ENCODE peak calls at places on chromosomes 3 and 15, in six cellular contexts. K, T, A, E, N and F are unnamed samples.

GRCh38 chr3:89851974-89852621 is 744.7 kb downstream of the EPHA3 start:
- DNase-seq in K (no peak), T (no peak), A (peak; percentile 76), E (no peak), N (no peak), F (peak; percentile 32)

GRCh38 chr15:74384566-74385441 is 17.4 kb upstream of the CYP11A1 start:
- DNase-seq in K (no peak), T (no peak), A (peak; percentile 88), E (peak; percentile 21), N (no peak), F (peak; percentile 58)

GRCh38 chr3:175585898-175586297 is 726.8 kb downstream of the NAALADL2 start:
- DNase-seq in K (no peak), T (no peak), A (peak; percentile 87), E (no peak), N (no peak), F (no peak)

GRCh38 chr15:45710657-45711056 is 75.8 kb downstream of the SQOR start:
- DNase-seq in K (peak; percentile 60), T (no peak), A (no peak), E (no peak), N (no peak), F (peak; percentile 22)

GRCh38 chr15:25903024-25903581 is 40.0 kb upstream of the ATP10A start:
- DNase-seq in K (no peak), T (no peak), A (peak; percentile 80), E (no peak), N (no peak), F (no peak)

GRCh38 chr15:84797801-84798200 is 19.4 kb upstream of the ALPK3 start:
- DNase-seq in K (no peak), T (no peak), A (no peak), E (no peak), N (no peak), F (no peak)

GRCh38 chr15:83844742-83845141 is 190.8 kb downstream of the ADAMTSL3 start:
- DNase-seq in K (no peak), T (no peak), A (no peak), E (no peak), N (no peak), F (no peak)

GRCh38 chr3:122263058-122263457 is 62.0 kb upstream of the CSTA start:
- DNase-seq in K (no peak), T (no peak), A (no peak), E (no peak), N (no peak), F (no peak)

GRCh38 chr3:102529452-102529851 is 94.6 kb downstream of the ZPLD1 start:
- DNase-seq in K (peak; percentile 66), T (no peak), A (peak; percentile 77), E (no peak), N (no peak), F (no peak)

GRCh38 chr3:102156426-102156825 is 278.4 kb upstream of the ZPLD1 start:
- DNase-seq in K (no peak), T (no peak), A (peak; percentile 94), E (no peak), N (no peak), F (no peak)

GRCh38 chr3:36483709-36484108 is 103.4 kb downstream of the STAC start:
- DNase-seq in K (no peak), T (no peak), A (no peak), E (no peak), N (no peak), F (no peak)

GRCh38 chr3:40237892-40238571 is 71.5 kb upstream of the EIF1B start:
- DNase-seq in K (no peak), T (no peak), A (peak; percentile 18), E (no peak), N (no peak), F (no peak)

GRCh38 chr3:184789314-184789998 is 22.5 kb upstream of the VPS8 start:
- DNase-seq in K (no peak), T (no peak), A (no peak), E (no peak), N (no peak), F (no peak)

GRCh38 chr15:83204697-83205096 is 2.9 kb downstream of the HDGFL3 start:
- DNase-seq in K (no peak), T (no peak), A (no peak), E (no peak), N (no peak), F (no peak)

GRCh38 chr3:4647411-4647810 is 154.3 kb downstream of the ITPR1 start:
- DNase-seq in K (no peak), T (no peak), A (no peak), E (no peak), N (no peak), F (no peak)

GRCh38 chr3:104291437-104291851 is 1075.3 kb upstream of the ALCAM start:
- DNase-seq in K (no peak), T (no peak), A (no peak), E (no peak), N (no peak), F (no peak)

GRCh38 chr3:54706783-54707182 is 221.1 kb downstream of the LRTM1 start:
- DNase-seq in K (no peak), T (no peak), A (no peak), E (no peak), N (no peak), F (no peak)